ENCODE peak calls at places on chromosomes 3 and 15, in four cellular contexts. I is K562, S is IMR-90, K is hepatocyte. A is an unnamed sample.

GRCh38 chr3:178342111-178342510 is 194.1 kb upstream of the KCNMB2 start:
- DNase-seq in I (no peak), S (no peak), K (no peak), A (no peak)

GRCh38 chr15:37038036-37038715 is 62.2 kb downstream of the MEIS2 start:
- DNase-seq in I (no peak), S (peak), K (no peak), A (no peak)

GRCh38 chr3:53193466-53194217 is 32.6 kb downstream of the PRKCD start:
- DNase-seq in I (no peak), S (no peak), K (peak), A (no peak)

GRCh38 chr3:44529927-44530326 is 25.1 kb upstream of the ZKSCAN7 start:
- DNase-seq in I (no peak), S (peak), K (no peak), A (no peak)

GRCh38 chr3:151611464-151611863 is 122.3 kb upstream of the AADACL2 start:
- DNase-seq in I (no peak), S (no peak), K (no peak), A (no peak)

GRCh38 chr15:51403072-51403878 is 61.8 kb downstream of the GLDN start:
- DNase-seq in I (peak), S (peak), K (peak), A (no peak)

GRCh38 chr15:95929232-95929846 is 401.2 kb upstream of the NR2F2 start:
- DNase-seq in I (peak), S (peak), K (no peak), A (no peak)

GRCh38 chr3:4564928-4565586 is 71.9 kb downstream of the ITPR1 start:
- DNase-seq in I (peak), S (no peak), K (no peak), A (no peak)

GRCh38 chr3:129162729-129163579 is 2.1 kb upstream of the ISY1 start:
- DNase-seq in I (peak), S (no peak), K (no peak), A (no peak)

GRCh38 chr3:186414735-186415419 is 52.8 kb upstream of the DGKG start:
- DNase-seq in I (no peak), S (peak), K (no peak), A (peak)

GRCh38 chr15:48395532-48396011 is 64.3 kb downstream of the DUT start:
- DNase-seq in I (no peak), S (peak), K (no peak), A (peak)

GRCh38 chr3:175020101-175020500 is 161.0 kb downstream of the NAALADL2 start:
- DNase-seq in I (no peak), S (peak), K (no peak), A (no peak)

GRCh38 chr15:79682851-79683288 is 213.9 kb downstream of the MTHFS start:
- DNase-seq in I (no peak), S (peak), K (no peak), A (no peak)

GRCh38 chr3:64932016-64932518 is 244.3 kb upstream of the ADAMTS9 start:
- DNase-seq in I (no peak), S (no peak), K (no peak), A (no peak)

GRCh38 chr3:160739079-160739478 is 17.0 kb upstream of the PPM1L start:
- DNase-seq in I (no peak), S (no peak), K (no peak), A (no peak)

GRCh38 chr3:70815817-70816216 is 503.4 kb upstream of the MDFIC2 start:
- DNase-seq in I (no peak), S (no peak), K (no peak), A (no peak)

GRCh38 chr15:48336940-48337339 is 5.7 kb downstream of the DUT start:
- DNase-seq in I (peak), S (peak), K (no peak), A (no peak)

GRCh38 chr3:148873928-148874326 is 8.8 kb downstream of the CPA3 start:
- DNase-seq in I (no peak), S (peak), K (no peak), A (no peak)

GRCh38 chr15:73851679-73852078 is 21.7 kb upstream of the TBC1D21 start:
- DNase-seq in I (peak), S (peak), K (peak), A (peak)

GRCh38 chr3:128351476-128352085 is 115.1 kb downstream of the DNAJB8 start:
- DNase-seq in I (no peak), S (no peak), K (no peak), A (no peak)

GRCh38 chr15:95470997-95471692 is 859.4 kb upstream of the NR2F2 start:
- DNase-seq in I (no peak), S (peak), K (no peak), A (no peak)

GRCh38 chr15:84915011-84915958 is 30.8 kb downstream of the SLC28A1 start:
- DNase-seq in I (peak), S (peak), K (peak), A (peak)

GRCh38 chr15:78830514-78831228 is 19.4 kb upstream of the ADAMTS7 start:
- DNase-seq in I (no peak), S (no peak), K (no peak), A (no peak)

GRCh38 chr3:194395201-194395600 is 3.9 kb downstream of the GP5 start:
- DNase-seq in I (no peak), S (peak), K (peak), A (no peak)

GRCh38 chr3:153160451-153161137 is 1.4 kb upstream of the RAP2B start:
- DNase-seq in I (peak), S (peak), K (peak), A (peak)

GRCh38 chr15:85689729-85690128 is 105.0 kb downstream of the KLHL25 start:
- DNase-seq in I (no peak), S (peak), K (peak), A (no peak)

GRCh38 chr3:43030162-43030935 is 51.2 kb downstream of the GASK1A start:
- DNase-seq in I (no peak), S (no peak), K (no peak), A (no peak)

GRCh38 chr15:46312133-46312740 is 677.4 kb downstream of the SQOR start:
- DNase-seq in I (peak), S (peak), K (peak), A (peak)

GRCh38 chr3:158770254-158771017 is 31.4 kb upstream of the MFSD1 start:
- DNase-seq in I (peak), S (peak), K (no peak), A (no peak)

GRCh38 chr3:46812237-46812791 is 50.9 kb downstream of the MYL3 start:
- DNase-seq in I (peak), S (peak), K (peak), A (peak)

GRCh38 chr15:44489464-44489863 is 47.5 kb upstream of the EIF3J start:
- DNase-seq in I (peak), S (peak), K (no peak), A (peak)

GRCh38 chr3:13890377-13891016 is 10.6 kb upstream of the WNT7A start:
- DNase-seq in I (peak), S (no peak), K (no peak), A (peak)
- H2AFZ ChIP-seq in I (peak), S (no peak), K (no peak), A (peak)

DNA sequence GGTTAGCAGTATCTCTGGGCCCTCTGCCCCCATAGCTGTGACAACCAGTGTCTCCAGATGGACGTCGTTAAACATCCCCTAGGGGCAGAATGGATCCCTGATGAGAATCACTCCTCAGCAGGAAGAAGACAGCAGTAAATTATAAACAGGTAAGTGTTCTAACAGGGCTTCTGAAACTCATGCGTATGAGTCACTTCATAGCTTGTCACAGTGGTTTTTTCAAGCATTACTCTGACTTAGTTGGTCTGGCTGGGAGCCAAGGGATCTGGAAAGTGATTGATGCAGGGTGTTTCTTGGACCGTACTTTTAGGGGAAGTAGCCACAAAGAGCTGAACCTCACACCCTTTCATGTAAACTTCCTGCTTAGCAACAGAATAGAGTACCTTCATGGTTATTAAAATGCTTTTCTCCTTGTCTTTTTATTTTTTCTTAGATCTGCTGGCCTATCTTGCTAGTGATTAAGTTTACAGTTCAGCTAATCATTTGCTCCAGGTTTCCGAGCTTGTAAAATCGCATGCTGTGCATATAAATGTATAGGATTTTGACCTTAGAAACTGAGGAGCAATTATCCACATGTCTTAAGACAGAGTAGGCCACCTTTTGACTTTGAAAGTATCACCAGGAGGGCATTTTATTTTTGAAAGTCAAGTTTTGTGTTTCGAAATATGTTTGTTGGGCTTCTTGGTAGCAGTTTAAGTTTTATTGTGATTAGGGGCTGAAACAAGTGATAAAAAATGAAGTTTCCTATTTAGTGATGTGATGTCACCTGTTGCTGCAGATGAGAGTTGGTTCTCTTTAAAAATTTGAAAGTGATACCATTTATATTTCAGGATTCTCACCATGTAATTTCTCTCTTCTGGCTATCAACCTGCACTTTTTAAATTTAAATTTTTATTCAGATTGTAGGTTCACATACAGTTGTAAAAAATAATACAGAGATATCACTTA is 333.9 kb downstream of the PTPRG start:
- DNase-seq in I (no peak), S (peak), K (peak), A (peak)
- TF ChIP-seq CTCF in I (no peak), S (no peak), K (no peak), A (no peak)

GRCh38 chr15:65790692-65791334 is 1.3 kb downstream of the DENND4A start:
- DNase-seq in I (no peak), S (peak), K (peak), A (no peak)

GRCh38 chr15:65792130-65792987 is at the start of gene DENND4A:
- DNase-seq in I (peak), S (peak), K (peak), A (peak)

GRCh38 chr15:65791335-65792129 is 561 bp downstream of the DENND4A start:
- DNase-seq in I (peak), S (no peak), K (peak), A (no peak)

GRCh38 chr15:65793813-65794104 is 1.7 kb upstream of the DENND4A start:
- DNase-seq in I (no peak), S (no peak), K (no peak), A (no peak)

DNA sequence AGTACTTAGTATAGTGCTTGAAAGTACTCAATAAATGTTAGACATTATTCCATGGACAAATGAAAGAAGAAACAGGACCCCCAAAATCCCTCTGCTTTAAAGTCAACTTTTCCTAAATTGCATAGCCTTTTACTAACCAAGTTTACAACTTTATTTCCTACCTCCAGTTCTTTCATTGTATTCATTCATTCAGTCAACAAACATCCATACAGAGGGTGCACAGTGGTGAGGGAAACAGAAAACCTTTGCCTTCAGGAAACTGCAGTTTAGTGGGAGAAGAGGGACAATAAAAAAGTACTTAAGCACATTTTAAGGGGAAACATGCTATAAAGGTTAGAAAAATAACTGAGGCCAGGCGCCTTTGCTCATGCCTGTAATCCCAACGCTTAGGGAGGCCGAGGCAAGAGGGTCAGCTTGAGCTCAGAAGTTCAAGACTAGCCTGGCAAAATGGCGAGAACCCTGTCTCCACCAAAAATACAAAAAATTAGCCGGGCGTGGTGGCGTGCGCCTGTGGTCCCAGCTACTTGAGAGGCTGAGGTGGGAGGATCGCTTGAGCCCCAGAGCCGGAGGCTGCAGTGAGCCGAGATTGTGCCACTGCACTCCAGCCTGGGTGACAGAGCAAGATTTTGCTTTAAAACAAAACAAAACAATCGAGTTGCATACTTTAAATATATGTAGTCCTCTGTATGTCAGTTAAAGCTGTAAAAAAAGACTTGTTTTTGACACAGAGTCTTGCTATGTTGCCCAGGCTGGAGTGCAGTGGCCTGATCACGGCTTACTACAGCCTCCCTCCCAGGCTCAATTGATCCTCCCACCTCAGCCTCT is 1.1 kb upstream of the DENND4A start:
- DNase-seq in I (no peak), S (no peak), K (no peak), A (no peak)
- H2AFZ ChIP-seq in I (peak), S (no peak), K (peak), A (no peak)

DNA sequence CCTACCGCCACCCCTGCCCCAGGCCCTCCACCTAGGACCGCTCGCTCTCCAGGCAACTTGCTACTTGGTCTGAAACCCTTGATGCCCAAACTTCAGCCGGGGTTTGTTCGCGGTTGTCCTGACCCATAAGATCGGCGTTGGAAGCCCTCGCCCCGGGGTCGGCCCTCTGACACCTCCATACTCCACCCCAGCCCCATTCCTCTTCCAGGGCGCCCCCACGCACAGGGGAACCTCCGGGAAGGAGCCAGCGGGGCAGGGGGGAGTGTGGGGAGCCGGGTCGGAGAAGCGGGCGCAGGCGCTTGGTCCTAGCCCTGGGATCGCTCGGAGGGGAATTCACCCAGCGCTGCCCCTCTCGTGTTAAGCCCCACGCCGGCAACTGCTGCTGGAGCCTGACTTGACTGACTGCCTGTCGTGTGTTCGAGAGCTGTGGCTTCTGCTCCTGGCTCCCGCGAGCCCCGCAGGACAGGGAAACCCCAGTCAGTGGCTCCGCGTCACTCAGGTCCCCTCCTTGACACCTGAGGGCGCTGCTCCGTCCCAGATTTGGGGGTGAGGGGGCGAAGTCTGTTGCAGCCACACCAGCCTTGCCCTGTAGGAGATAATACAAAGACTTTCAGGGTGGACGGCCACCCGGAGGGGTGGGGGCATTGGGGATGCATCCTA is 675 bp downstream of the RYR3 start:
- DNase-seq in I (no peak), S (no peak), K (no peak), A (no peak)
- TF ChIP-seq CTCF in I (no peak), S (no peak), K (no peak), A (no peak)

GRCh38 chr15:54307926-54308325 is 329.7 kb downstream of the UNC13C start:
- DNase-seq in I (no peak), S (no peak), K (no peak), A (no peak)
- H2AFZ ChIP-seq in I (no peak), S (no peak), K (no peak), A (no peak)

GRCh38 chr15:76340802-76341365 is 4.3 kb downstream of the ISL2 start:
- DNase-seq in I (no peak), S (no peak), K (peak), A (no peak)
- TF ChIP-seq CTCF in I (no peak), S (no peak), K (peak), A (peak)

GRCh38 chr15:62105266-62105665 is 38.5 kb downstream of the C2CD4A start:
- DNase-seq in I (no peak), S (no peak), K (no peak), A (no peak)

GRCh38 chr15:62103431-62103830 is 36.7 kb downstream of the C2CD4A start:
- DNase-seq in I (no peak), S (no peak), K (no peak), A (no peak)

GRCh38 chr15:62104406-62104805 is 37.6 kb downstream of the C2CD4A start:
- DNase-seq in I (no peak), S (no peak), K (no peak), A (no peak)

GRCh38 chr15:62107561-62108110 is 40.9 kb downstream of the C2CD4A start:
- DNase-seq in I (no peak), S (peak), K (no peak), A (no peak)

DNA sequence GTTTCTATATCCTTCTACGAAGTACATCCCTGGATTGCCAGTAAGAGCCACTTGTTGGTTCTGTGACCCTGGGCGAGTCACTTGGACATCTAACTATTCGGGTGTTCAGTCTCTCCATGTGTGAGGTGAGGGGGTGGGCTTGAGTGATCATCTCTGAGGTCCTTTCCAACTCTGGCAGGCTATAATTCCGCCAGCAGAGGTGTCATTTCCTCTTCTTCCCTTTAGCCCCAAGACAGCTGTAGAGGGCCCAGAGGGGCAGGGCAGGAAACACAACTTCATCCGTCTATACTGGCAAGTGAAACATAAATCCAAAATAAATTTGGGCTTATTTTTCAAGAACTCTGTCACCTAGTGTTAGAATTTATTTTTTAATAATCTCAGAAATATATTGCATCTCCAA is 38.1 kb downstream of the C2CD4A start:
- DNase-seq in I (no peak), S (no peak), K (no peak), A (no peak)
- H2AFZ ChIP-seq in I (no peak), S (no peak), K (no peak), A (no peak)

DNA sequence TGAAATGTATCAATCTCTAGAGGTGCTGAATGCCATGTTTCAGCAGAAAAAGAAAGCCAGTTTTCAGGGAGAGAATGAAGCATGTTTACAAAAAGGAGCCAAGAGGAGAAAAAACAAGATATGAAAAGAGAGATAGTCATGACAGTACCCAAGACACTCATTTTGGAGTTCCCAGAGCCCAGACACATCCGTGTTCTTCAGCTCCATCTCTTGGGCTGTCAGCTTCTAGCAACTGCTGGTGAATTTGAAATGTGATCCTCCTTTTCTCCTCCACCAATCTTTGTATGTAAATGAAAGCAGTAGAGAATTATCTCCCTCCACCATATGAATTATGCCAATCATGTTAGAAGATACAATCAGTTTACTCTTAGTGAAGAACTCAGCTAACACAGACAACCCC is 93.0 kb upstream of the SLC25A36 start:
- DNase-seq in I (no peak), S (no peak), K (no peak), A (no peak)
- TF ChIP-seq CTCF in I (no peak), S (no peak), K (no peak), A (no peak)

GRCh38 chr3:126084667-126085180 is 800 bp upstream of the SLC41A3 start:
- DNase-seq in I (peak), S (no peak), K (no peak), A (no peak)

GRCh38 chr3:126085276-126085675 is 1.4 kb upstream of the SLC41A3 start:
- DNase-seq in I (no peak), S (no peak), K (no peak), A (no peak)

GRCh38 chr3:126083138-126083445 is 832 bp downstream of the SLC41A3 start:
- DNase-seq in I (peak), S (no peak), K (no peak), A (no peak)

GRCh38 chr3:126083511-126083912 is 412 bp downstream of the SLC41A3 start:
- DNase-seq in I (no peak), S (peak), K (peak), A (no peak)

DNA sequence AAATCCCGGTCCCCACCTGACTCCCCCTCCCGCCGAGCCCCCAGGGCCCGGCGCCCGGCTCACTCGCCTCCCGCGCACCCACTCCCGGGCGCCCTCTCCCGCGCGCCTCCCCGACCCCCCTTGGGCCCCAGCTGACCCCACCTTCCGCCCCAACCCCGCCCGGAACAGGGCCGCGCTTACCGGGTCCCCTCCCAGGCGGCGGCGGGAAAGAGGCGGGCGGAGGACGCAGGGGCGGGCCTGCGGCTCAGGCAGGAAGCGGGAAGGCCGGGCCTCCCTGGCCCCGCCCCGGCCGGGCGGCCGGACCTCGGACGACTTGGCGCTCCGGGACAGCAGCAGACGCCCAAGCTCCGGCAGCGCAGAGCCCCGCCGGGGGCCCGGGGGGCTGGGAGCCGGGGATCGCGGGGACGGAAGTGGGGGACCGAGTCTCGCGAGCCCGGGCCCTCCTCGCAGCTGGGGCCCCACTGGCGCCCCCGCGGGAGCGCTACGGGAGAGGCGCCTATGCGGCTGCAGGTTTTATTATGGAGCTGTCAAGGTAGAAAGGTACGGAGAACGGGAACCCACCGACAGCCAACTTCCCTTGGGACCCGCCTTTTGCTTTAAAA is at the start of gene SLC41A3:
- DNase-seq in I (peak), S (peak), K (peak), A (peak)
- H2AFZ ChIP-seq in I (peak), S (peak), K (peak), A (peak)